ENCODE peak calls at places on chromosomes 16 and 17, in nine cellular contexts. P, C, Y, J, L, Q, D, M and W are unnamed samples.

GRCh38 chr16:66483689-66484452 is 56.8 kb downstream of the BEAN1 start:
- ATAC-seq in C (peak; percentile 84), L (peak; percentile 80), Q (peak; percentile 86), Y (peak; percentile 57), J (peak; percentile 52), M (peak; percentile 46), D (peak; percentile 89), P (peak; percentile 85), W (peak; percentile 68)

GRCh38 chr16:49608801-49609200 is 235.2 kb downstream of the C16orf78 start:
- ATAC-seq in Y (no peak), C (peak; percentile 29), M (peak; percentile 83), D (peak; percentile 71), L (peak; percentile 87), Q (peak; percentile 45), P (no peak), J (no peak), W (peak; percentile 48)

GRCh38 chr17:77456951-77457548 is 316.3 kb downstream of the SEC14L1 start:
- ATAC-seq in Q (no peak), M (no peak), L (no peak), C (no peak), P (no peak), Y (no peak), D (no peak), J (no peak), W (no peak)

GRCh38 chr17:4006745-4007211 is 42.5 kb upstream of the ATP2A3 start:
- ATAC-seq in D (no peak), Q (peak; percentile 58), P (no peak), J (no peak), M (no peak), Y (no peak), C (no peak), L (no peak), W (no peak)

GRCh38 chr16:15854906-15855703 is 1.7 kb downstream of the MYH11 start:
- ATAC-seq in C (no peak), J (no peak), D (no peak), Y (no peak), P (no peak), L (no peak), M (no peak), Q (no peak), W (no peak)

GRCh38 chr16:68367891-68368601 is 57.2 kb downstream of the PRMT7 start:
- ATAC-seq in P (no peak), C (no peak), J (no peak), M (no peak), Q (no peak), D (no peak), Y (no peak), L (no peak), W (no peak)

GRCh38 chr17:81143200-81143527 is 22.1 kb upstream of the PVALEF start:
- ATAC-seq in M (no peak), J (no peak), Y (no peak), L (no peak), D (peak; percentile 10), C (peak; percentile 8), P (no peak), Q (peak; percentile 37), W (peak; percentile 30)

GRCh38 chr17:8158267-8159031 is 4.3 kb downstream of the VAMP2 start:
- ATAC-seq in Q (peak; percentile 19), J (peak; percentile 3), L (no peak), C (peak; percentile 17), P (peak; percentile 10), Y (peak; percentile 17), M (no peak), D (peak; percentile 43), W (no peak)

GRCh38 chr16:85615852-85616607 is 2.9 kb downstream of the GSE1 start:
- ATAC-seq in P (peak; percentile 52), C (no peak), J (peak; percentile 3), Y (peak; percentile 67), Q (peak; percentile 26), L (peak; percentile 38), D (peak; percentile 40), M (peak; percentile 1), W (peak; percentile 9)

GRCh38 chr17:39045948-39046679 is 78.9 kb upstream of the FBXO47 start:
- ATAC-seq in L (no peak), Q (no peak), P (no peak), M (no peak), C (no peak), Y (no peak), D (no peak), J (no peak), W (no peak)

GRCh38 chr17:79023180-79023705 is 726 bp upstream of the C1QTNF1 start:
- ATAC-seq in D (no peak), Y (no peak), Q (no peak), C (no peak), J (no peak), M (peak; percentile 40), P (no peak), L (no peak), W (no peak)

GRCh38 chr17:28541439-28541838 is 11.0 kb downstream of the UNC119 start:
- ATAC-seq in L (no peak), J (no peak), Y (no peak), P (no peak), C (no peak), M (no peak), D (no peak), Q (no peak), W (no peak)

GRCh38 chr17:77783991-77784820 is 174.3 kb upstream of the TNRC6C start:
- ATAC-seq in L (no peak), P (peak; percentile 92), Y (peak; percentile 79), Q (no peak), J (no peak), M (no peak), C (no peak), D (no peak), W (no peak)

GRCh38 chr17:69061901-69062556 is 1.3 kb upstream of the ABCA9 start:
- ATAC-seq in C (no peak), J (no peak), Y (no peak), L (no peak), P (no peak), D (peak; percentile 36), M (no peak), Q (no peak), W (no peak)

GRCh38 chr17:3727041-3727440 is 3.3 kb downstream of the HASPIN start:
- ATAC-seq in C (no peak), M (no peak), D (no peak), P (no peak), Q (no peak), Y (no peak), L (no peak), J (no peak), W (no peak)

GRCh38 chr17:19955099-19955498 is 22.5 kb downstream of the AKAP10 start:
- ATAC-seq in J (no peak), M (no peak), D (no peak), P (no peak), C (no peak), Y (no peak), L (no peak), Q (no peak), W (no peak)

GRCh38 chr17:31318298-31319190 is 2.9 kb downstream of the EVI2A start:
- ATAC-seq in D (no peak), Y (peak; percentile 42), J (peak; percentile 29), Q (peak; percentile 64), C (no peak), P (peak; percentile 20), L (peak; percentile 91), M (peak; percentile 82), W (peak; percentile 84)

GRCh38 chr17:43443381-43443780 is 40.4 kb upstream of the DHX8 start:
- ATAC-seq in J (no peak), L (no peak), Y (no peak), P (no peak), Q (no peak), D (no peak), C (no peak), M (no peak), W (no peak)

GRCh38 chr16:3656491-3657468 is 2.3 kb downstream of the DNASE1 start:
- ATAC-seq in C (peak; percentile 8), M (no peak), P (no peak), L (no peak), D (no peak), Y (peak; percentile 72), J (no peak), Q (no peak), W (no peak)

GRCh38 chr16:51124896-51125295 is 26.2 kb downstream of the SALL1 start:
- ATAC-seq in L (no peak), M (no peak), P (no peak), Q (no peak), C (no peak), D (no peak), Y (no peak), J (no peak), W (no peak)

GRCh38 chr16:84746875-84747274 is 47.1 kb downstream of the USP10 start:
- ATAC-seq in C (no peak), L (no peak), J (no peak), M (no peak), P (no peak), Q (no peak), D (peak; percentile 31), Y (peak; percentile 8), W (no peak)

GRCh38 chr16:57720142-57720575 is 15.4 kb upstream of the KATNB1 start:
- ATAC-seq in Y (peak; percentile 74), D (peak; percentile 97), C (peak; percentile 89), L (peak; percentile 82), M (peak; percentile 47), J (peak; percentile 59), P (peak; percentile 93), Q (peak; percentile 89), W (no peak)

GRCh38 chr16:66236301-66236700 is 130.2 kb upstream of the CDH5 start:
- ATAC-seq in J (no peak), D (no peak), Q (no peak), C (no peak), L (no peak), P (no peak), Y (no peak), M (no peak), W (no peak)

GRCh38 chr17:80955673-80956306 is 35.9 kb upstream of the CHMP6 start:
- ATAC-seq in Y (no peak), Q (no peak), J (no peak), C (no peak), M (no peak), P (no peak), L (no peak), D (no peak), W (no peak)

GRCh38 chr16:28090646-28091377 is 27.3 kb upstream of the GSG1L start:
- ATAC-seq in P (no peak), Y (no peak), J (no peak), C (no peak), M (no peak), L (no peak), Q (no peak), D (peak; percentile 11), W (no peak)

GRCh38 chr17:55577687-55578086 is 66.4 kb upstream of the SMIM36 start:
- ATAC-seq in P (no peak), M (peak; percentile 61), Q (peak; percentile 47), J (no peak), C (no peak), D (no peak), Y (peak; percentile 64), L (peak; percentile 59), W (no peak)

GRCh38 chr17:70479779-70480178 is 310.4 kb downstream of the KCNJ2 start:
- ATAC-seq in M (no peak), C (no peak), P (no peak), Y (no peak), L (no peak), D (no peak), Q (no peak), J (no peak), W (no peak)

GRCh38 chr17:76643553-76644148 is at the start of gene ST6GALNAC1:
- ATAC-seq in C (peak; percentile 74), M (peak; percentile 85), D (no peak), J (peak; percentile 46), Q (peak; percentile 71), Y (no peak), L (peak; percentile 95), P (no peak), W (no peak)

GRCh38 chr17:19398301-19399181 is 11.6 kb upstream of the MFAP4 start:
- ATAC-seq in M (peak; percentile 87), Y (no peak), P (no peak), D (no peak), Q (peak; percentile 85), L (peak; percentile 87), C (peak; percentile 83), J (no peak), W (peak; percentile 90)

GRCh38 chr17:40648326-40648968 is 829 bp upstream of the SMARCE1 start:
- ATAC-seq in C (peak; percentile 57), L (peak; percentile 53), J (peak; percentile 62), Q (peak; percentile 60), M (peak; percentile 69), P (no peak), D (no peak), Y (no peak), W (peak; percentile 22)

GRCh38 chr17:49723423-49723822 is 15.7 kb upstream of the SLC35B1 start:
- ATAC-seq in M (peak; percentile 88), L (peak; percentile 86), Y (no peak), Q (peak; percentile 12), J (no peak), C (peak; percentile 20), P (no peak), D (no peak), W (peak; percentile 80)